ENCODE peak calls at places on chromosomes 5 and 9, in five cellular contexts. N is testis, Q is psoas muscle, A is cardiac muscle cell, M is heart right ventricle. E is an unnamed sample.

GRCh38 chr5:757346-757930 is 27.1 kb downstream of the ZDHHC11B start:
- DNase-seq in N (no peak), Q (no peak), A (no peak), M (no peak), E (no peak)

GRCh38 chr5:142012792-142013388 is at the start of gene GNPDA1:
- DNase-seq in N (peak; percentile 87), Q (peak; percentile 92), A (peak; percentile 80), M (peak; percentile 82), E (peak; percentile 75)

GRCh38 chr5:128539038-128539429 is 989 bp upstream of the FBN2 start:
- DNase-seq in N (peak; percentile 16), Q (no peak), A (peak; percentile 42), M (peak; percentile 10), E (peak; percentile 20)

GRCh38 chr5:59744531-59744992 is 149.0 kb downstream of the PDE4D start:
- DNase-seq in N (no peak), Q (no peak), A (peak; percentile 68), M (no peak), E (peak; percentile 74)

GRCh38 chr5:149128023-149128875 is 13.0 kb upstream of the ABLIM3 start:
- DNase-seq in N (peak; percentile 50), Q (no peak), A (peak; percentile 55), M (no peak), E (no peak)

GRCh38 chr5:78335976-78336375 is 24.4 kb upstream of the SCAMP1 start:
- DNase-seq in N (no peak), Q (no peak), A (no peak), M (no peak), E (no peak)

GRCh38 chr9:34463098-34463900 is 4.7 kb downstream of the DNAI1 start:
- DNase-seq in N (no peak), Q (no peak), A (peak; percentile 52), M (no peak), E (peak; percentile 28)

GRCh38 chr5:78841767-78842166 is 143.3 kb downstream of the ARSB start:
- DNase-seq in N (no peak), Q (no peak), A (peak; percentile 48), M (no peak), E (no peak)

GRCh38 chr5:178529080-178529479 is 61.1 kb downstream of the COL23A1 start:
- DNase-seq in N (peak; percentile 80), Q (no peak), A (peak; percentile 12), M (no peak), E (no peak)

DNA sequence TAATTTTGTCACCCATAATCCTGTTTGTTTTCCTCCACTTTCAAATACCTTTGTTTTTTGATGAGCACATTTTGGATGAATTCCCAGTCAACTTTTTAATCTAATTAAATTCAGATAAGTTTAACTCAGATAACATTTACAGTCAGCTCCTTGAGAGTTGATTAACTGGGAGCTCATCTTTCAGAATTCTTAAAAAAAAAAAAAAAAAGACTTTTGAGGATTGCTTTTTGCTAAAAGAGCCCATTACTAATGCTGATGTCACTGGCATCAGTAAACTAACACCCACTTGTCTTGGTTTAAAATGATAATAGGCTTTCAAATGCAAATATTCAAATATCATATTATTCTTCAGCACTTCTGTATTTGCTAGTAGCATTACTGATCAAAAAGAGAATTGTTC is 47.1 kb upstream of the NFIB start:
- DNase-seq in N (no peak), Q (no peak), A (no peak), M (no peak), E (no peak)
- H3K4me3 ChIP-seq in N (no peak overlapping the region), Q (no peak overlapping the region), A (no peak overlapping the region), M (no peak overlapping the region), E (no peak overlapping the region)

GRCh38 chr5:134113572-134113907 is 941 bp upstream of the TCF7 start:
- DNase-seq in N (no peak), Q (no peak), A (no peak), M (no peak), E (no peak)

GRCh38 chr5:134115806-134116175 is 1.3 kb downstream of the TCF7 start:
- DNase-seq in N (peak; percentile 22), Q (no peak), A (no peak), M (no peak), E (no peak)

GRCh38 chr5:134112726-134113571 is 1.5 kb upstream of the TCF7 start:
- DNase-seq in N (no peak), Q (no peak), A (no peak), M (no peak), E (no peak)

GRCh38 chr5:134114886-134115805 is 665 bp downstream of the TCF7 start:
- DNase-seq in N (peak; percentile 48), Q (no peak), A (no peak), M (no peak), E (no peak)

GRCh38 chr5:134113908-134114875 is at the start of gene TCF7:
- DNase-seq in N (peak; percentile 75), Q (peak; percentile 86), A (peak; percentile 86), M (peak; percentile 56), E (peak; percentile 74)
- H3K4me3 ChIP-seq in N (peak within 1 kb of the TSS; percentile 45), Q (peak within 1 kb of the TSS; percentile 73), A (peak within 1 kb of the TSS; percentile 61), M (peak within 1 kb of the TSS; percentile 61), E (peak within 1 kb of the TSS; percentile 50)

GRCh38 chr9:129482521-129483466 is 138.1 kb downstream of the C9orf50 start:
- DNase-seq in N (peak; percentile 87), Q (peak; percentile 92), A (peak; percentile 95), M (peak; percentile 93), E (peak; percentile 91)
- H3K4me3 ChIP-seq in N (peak overlapping the region; percentile 50), Q (peak overlapping the region; percentile 74), A (peak overlapping the region; percentile 26), M (peak overlapping the region; percentile 71), E (no peak overlapping the region)

DNA sequence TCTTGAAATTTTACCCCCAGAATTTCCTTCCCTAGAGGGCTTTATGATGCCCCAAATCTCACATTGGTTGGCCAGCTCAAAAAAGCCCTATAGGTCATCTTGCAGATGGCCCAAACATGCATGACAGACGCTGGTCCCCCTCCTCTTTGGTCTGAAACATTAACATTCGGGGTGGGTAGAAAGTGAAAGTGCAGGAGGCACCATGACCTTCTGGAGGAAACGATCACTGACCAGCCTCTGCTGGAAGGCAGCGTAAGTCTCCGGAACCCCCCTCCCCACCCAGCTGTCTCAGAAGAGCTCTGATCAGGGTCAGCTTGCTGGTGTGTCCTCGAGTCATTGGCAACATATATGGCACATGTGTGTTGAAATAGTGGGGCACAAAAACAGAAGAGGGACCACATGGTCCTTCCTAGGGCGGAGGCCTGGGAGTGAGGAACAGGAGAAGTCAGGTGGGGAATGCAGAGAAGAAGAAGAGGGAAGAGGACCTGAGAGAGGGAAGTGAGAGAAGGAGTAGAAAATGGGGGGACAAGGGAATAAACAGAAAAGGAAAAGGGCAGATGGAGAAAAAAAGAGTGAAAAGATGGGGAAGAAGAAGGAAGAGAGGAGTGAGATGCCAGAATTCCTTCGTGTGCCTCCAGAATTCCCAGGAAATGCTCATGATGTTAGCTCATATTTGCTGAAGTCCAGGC is 46.2 kb downstream of the IL31RA start:
- DNase-seq in N (no peak), Q (no peak), A (no peak), M (no peak), E (peak; percentile 10)
- H3K4me3 ChIP-seq in N (no peak overlapping the region), Q (no peak overlapping the region), A (no peak overlapping the region), M (no peak overlapping the region), E (no peak overlapping the region)

GRCh38 chr9:23825700-23826099 is 340 bp downstream of the ELAVL2 start:
- DNase-seq in N (no peak), Q (no peak), A (peak; percentile 5), M (no peak), E (peak; percentile 62)

GRCh38 chr9:23822331-23823169 is 3.5 kb downstream of the ELAVL2 start:
- DNase-seq in N (no peak), Q (no peak), A (no peak), M (no peak), E (no peak)

GRCh38 chr9:23824241-23825142 is 1.5 kb downstream of the ELAVL2 start:
- DNase-seq in N (peak; percentile 26), Q (peak; percentile 39), A (no peak), M (no peak), E (peak; percentile 60)

GRCh38 chr9:23826120-23826629 is at the start of gene ELAVL2:
- DNase-seq in N (peak; percentile 98), Q (peak; percentile 91), A (peak; percentile 91), M (peak; percentile 80), E (peak; percentile 99)

DNA sequence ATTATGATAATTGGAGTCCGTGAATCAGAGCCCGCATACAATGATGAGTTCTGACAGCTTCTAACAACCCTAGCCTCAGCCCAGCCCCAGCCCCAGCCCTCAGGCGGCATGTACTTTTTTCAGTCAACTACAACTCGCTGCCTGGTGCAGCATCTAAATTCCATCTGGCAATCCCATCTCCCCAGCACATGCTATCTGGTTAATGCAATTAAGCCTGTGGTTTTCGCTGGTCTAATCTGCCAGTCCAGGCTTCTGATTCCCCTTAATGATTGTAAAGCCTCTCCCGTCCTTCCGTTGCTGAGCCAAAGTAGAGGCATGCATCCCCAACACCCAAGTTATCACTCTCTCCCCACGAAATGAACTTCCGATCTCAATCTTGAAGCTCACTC is 903 bp downstream of the ELAVL2 start:
- DNase-seq in N (no peak), Q (no peak), A (no peak), M (no peak), E (no peak)
- H3K4me3 ChIP-seq in N (peak overlapping the region; percentile 27), Q (peak overlapping the region; percentile 65), A (peak overlapping the region; percentile 51), M (peak overlapping the region; percentile 36), E (peak overlapping the region; percentile 51)

GRCh38 chr5:134001938-134002731 is 2.6 kb downstream of the VDAC1 start:
- DNase-seq in N (no peak), Q (no peak), A (no peak), M (no peak), E (no peak)
- H3K4me3 ChIP-seq in N (no peak overlapping the region), Q (peak overlapping the region; percentile 90), A (no peak overlapping the region), M (peak overlapping the region; percentile 85), E (no peak overlapping the region)

E was measured in astrocyte of the spinal cord.